ENCODE peak calls at places on chromosomes 7 and 10, in eight cellular contexts. X, H, K, U, S, R, J and V are unnamed samples.

GRCh38 chr10:19556666-19557065 is 259.6 kb upstream of the PLXDC2 start:
- DNase-seq in X (no peak), H (no peak), K (no peak), U (no peak), S (no peak), R (no peak), J (no peak), V (no peak)

GRCh38 chr7:23864984-23865383 is 155.0 kb downstream of the STK31 start:
- DNase-seq in X (no peak), H (peak; percentile 14), K (no peak), U (no peak), S (no peak), R (no peak), J (peak; percentile 81), V (no peak)

GRCh38 chr7:55527314-55527713 is 45.0 kb downstream of the VOPP1 start:
- DNase-seq in X (no peak), H (no peak), K (no peak), U (no peak), S (no peak), R (no peak), J (no peak), V (no peak)

GRCh38 chr7:116259821-116260440 is 49.6 kb downstream of the TES start:
- DNase-seq in X (no peak), H (no peak), K (no peak), U (peak; percentile 30), S (no peak), R (no peak), J (peak; percentile 85), V (no peak)

GRCh38 chr10:23284674-23285335 is 59.8 kb downstream of the C10orf67 start:
- DNase-seq in X (no peak), H (no peak), K (no peak), U (no peak), S (no peak), R (no peak), J (no peak), V (no peak)

GRCh38 chr7:32611201-32611691 is 116.0 kb downstream of the AVL9 start:
- DNase-seq in X (no peak), H (no peak), K (no peak), U (no peak), S (no peak), R (no peak), J (no peak), V (no peak)

GRCh38 chr7:18414885-18415284 is 80.7 kb upstream of the HDAC9 start:
- DNase-seq in X (no peak), H (no peak), K (no peak), U (no peak), S (no peak), R (no peak), J (no peak), V (no peak)

GRCh38 chr10:14032406-14032998 is 298.2 kb downstream of the FRMD4A start:
- DNase-seq in X (peak; percentile 25), H (no peak), K (peak; percentile 74), U (no peak), S (no peak), R (no peak), J (no peak), V (peak; percentile 32)

GRCh38 chr10:23461557-23461956 is 22.7 kb downstream of the OTUD1 start:
- DNase-seq in X (no peak), H (no peak), K (no peak), U (no peak), S (no peak), R (no peak), J (no peak), V (no peak)

GRCh38 chr7:158975526-158976467 is 119.4 kb downstream of the DYNC2I1 start:
- DNase-seq in X (no peak), H (no peak), K (no peak), U (no peak), S (no peak), R (no peak), J (no peak), V (no peak)

GRCh38 chr10:112639291-112639690 is 192.3 kb downstream of the VTI1A start:
- DNase-seq in X (no peak), H (no peak), K (no peak), U (no peak), S (no peak), R (no peak), J (peak; percentile 60), V (no peak)

GRCh38 chr10:70158113-70158512 is 11.6 kb upstream of the TYSND1 start:
- DNase-seq in X (no peak), H (no peak), K (no peak), U (no peak), S (no peak), R (no peak), J (no peak), V (no peak)

GRCh38 chr10:51422311-51423120 is 276.9 kb downstream of the CSTF2T start:
- DNase-seq in X (no peak), H (peak; percentile 49), K (peak; percentile 66), U (peak; percentile 3), S (no peak), R (peak; percentile 56), J (peak; percentile 61), V (peak; percentile 46)

GRCh38 chr7:131238260-131238940 is 89.3 kb upstream of the MKLN1 start:
- DNase-seq in X (peak; percentile 84), H (no peak), K (no peak), U (peak; percentile 64), S (no peak), R (no peak), J (peak; percentile 89), V (no peak)

GRCh38 chr7:73941836-73942551 is 81.0 kb downstream of the TMEM270 start:
- DNase-seq in X (no peak), H (peak; percentile 74), K (no peak), U (no peak), S (no peak), R (no peak), J (peak; percentile 19), V (no peak)

GRCh38 chr10:133307776-133308430 is 769 bp downstream of the TUBGCP2 start:
- DNase-seq in X (peak; percentile 32), H (no peak), K (peak; percentile 89), U (no peak), S (peak; percentile 65), R (peak; percentile 61), J (peak; percentile 71), V (peak; percentile 83)

GRCh38 chr10:49610735-49611165 is 640 bp downstream of the SLC18A3 start:
- DNase-seq in X (no peak), H (no peak), K (no peak), U (no peak), S (no peak), R (no peak), J (no peak), V (no peak)

GRCh38 chr7:94436018-94436604 is 41.4 kb downstream of the COL1A2 start:
- DNase-seq in X (peak; percentile 23), H (no peak), K (peak; percentile 59), U (peak; percentile 2), S (no peak), R (peak; percentile 63), J (peak; percentile 76), V (peak; percentile 49)

GRCh38 chr10:94205370-94205930 is 157.3 kb downstream of the NOC3L start:
- DNase-seq in X (no peak), H (no peak), K (peak; percentile 48), U (no peak), S (no peak), R (no peak), J (peak; percentile 30), V (no peak)

GRCh38 chr7:27101906-27102577 is 441 bp downstream of the HOXA2 start:
- DNase-seq in X (peak; percentile 1), H (no peak), K (no peak), U (no peak), S (no peak), R (no peak), J (no peak), V (no peak)

GRCh38 chr10:84179059-84179710 is 5.6 kb downstream of the GPR15LG start:
- DNase-seq in X (no peak), H (peak; percentile 3), K (peak; percentile 68), U (no peak), S (no peak), R (peak; percentile 50), J (peak; percentile 38), V (no peak)

GRCh38 chr10:116395223-116395985 is 32.2 kb upstream of the PNLIPRP3 start:
- DNase-seq in X (no peak), H (no peak), K (peak; percentile 21), U (no peak), S (no peak), R (no peak), J (no peak), V (no peak)

GRCh38 chr10:45418859-45419672 is 45.0 kb downstream of the ALOX5 start:
- DNase-seq in X (no peak), H (no peak), K (peak; percentile 91), U (no peak), S (peak; percentile 41), R (peak; percentile 53), J (peak; percentile 36), V (no peak)

GRCh38 chr7:26454180-26454579 is 162.5 kb downstream of the SNX10 start:
- DNase-seq in X (no peak), H (no peak), K (no peak), U (no peak), S (no peak), R (no peak), J (no peak), V (no peak)

GRCh38 chr10:104441601-104442000 is 88.0 kb downstream of the CFAP58 start:
- DNase-seq in X (peak; percentile 56), H (peak; percentile 47), K (no peak), U (no peak), S (no peak), R (no peak), J (peak; percentile 99), V (no peak)

GRCh38 chr7:129862672-129863071 is 90.1 kb downstream of the UBE2H start:
- DNase-seq in X (no peak), H (no peak), K (no peak), U (no peak), S (no peak), R (no peak), J (no peak), V (no peak)

GRCh38 chr10:63286340-63286739 is 153.2 kb downstream of the NRBF2 start:
- DNase-seq in X (no peak), H (no peak), K (no peak), U (no peak), S (no peak), R (no peak), J (peak; percentile 37), V (no peak)